ENCODE peak calls at places on chromosomes 3 and 15, in four cellular contexts. One of them, this sample, is unnamed.

GRCh38 chr3:103624289-103624688 is 1189.5 kb downstream of the ZPLD1 start:
- DNase-seq in K562: no peak
- DNase-seq in HepG2: no peak
- DNase-seq in GM12878: no peak
- DNase-seq in this sample: no peak

GRCh38 chr3:492586-493296 is 296.2 kb downstream of the CHL1 start:
- DNase-seq in K562: no peak
- DNase-seq in HepG2: no peak
- DNase-seq in GM12878: no peak
- DNase-seq in this sample: no peak

GRCh38 chr3:42097166-42097946 is 6.2 kb downstream of the TRAK1 start:
- DNase-seq in K562: no peak
- DNase-seq in HepG2: no peak
- DNase-seq in GM12878: no peak
- DNase-seq in this sample: no peak

GRCh38 chr3:101719604-101720185 is 4.7 kb upstream of the CEP97 start:
- DNase-seq in K562: no peak
- DNase-seq in HepG2: no peak
- DNase-seq in GM12878: no peak
- DNase-seq in this sample: no peak

GRCh38 chr3:194104041-194104751 is 31.8 kb upstream of the HES1 start:
- DNase-seq in K562: no peak
- DNase-seq in HepG2: no peak
- DNase-seq in GM12878: no peak
- DNase-seq in this sample: no peak

GRCh38 chr15:23422099-23422945 is 24.7 kb downstream of the GOLGA6L2 start:
- DNase-seq in K562: no peak
- DNase-seq in HepG2: no peak
- DNase-seq in GM12878: no peak
- DNase-seq in this sample: no peak

GRCh38 chr3:188468672-188469071 is 314.7 kb downstream of the LPP start:
- DNase-seq in K562: no peak
- DNase-seq in HepG2: no peak
- DNase-seq in GM12878: no peak
- DNase-seq in this sample: peak

GRCh38 chr3:148737104-148737525 is 39.4 kb downstream of the AGTR1 start:
- DNase-seq in K562: no peak
- DNase-seq in HepG2: peak
- DNase-seq in GM12878: no peak
- DNase-seq in this sample: no peak

GRCh38 chr3:42696356-42697301 is 6.0 kb downstream of the HHATL start:
- DNase-seq in K562: no peak
- DNase-seq in HepG2: no peak
- DNase-seq in GM12878: no peak
- DNase-seq in this sample: no peak

GRCh38 chr3:78506581-78507195 is 1261.1 kb downstream of the ROBO1 start:
- DNase-seq in K562: no peak
- DNase-seq in HepG2: no peak
- DNase-seq in GM12878: no peak
- DNase-seq in this sample: peak

GRCh38 chr3:78511840-78512239 is 1256.0 kb downstream of the ROBO1 start:
- DNase-seq in K562: no peak
- DNase-seq in HepG2: no peak
- DNase-seq in GM12878: no peak
- DNase-seq in this sample: no peak

GRCh38 chr3:78507196-78507984 is 1260.4 kb downstream of the ROBO1 start:
- DNase-seq in K562: no peak
- DNase-seq in HepG2: peak
- DNase-seq in GM12878: no peak
- DNase-seq in this sample: no peak

DNA sequence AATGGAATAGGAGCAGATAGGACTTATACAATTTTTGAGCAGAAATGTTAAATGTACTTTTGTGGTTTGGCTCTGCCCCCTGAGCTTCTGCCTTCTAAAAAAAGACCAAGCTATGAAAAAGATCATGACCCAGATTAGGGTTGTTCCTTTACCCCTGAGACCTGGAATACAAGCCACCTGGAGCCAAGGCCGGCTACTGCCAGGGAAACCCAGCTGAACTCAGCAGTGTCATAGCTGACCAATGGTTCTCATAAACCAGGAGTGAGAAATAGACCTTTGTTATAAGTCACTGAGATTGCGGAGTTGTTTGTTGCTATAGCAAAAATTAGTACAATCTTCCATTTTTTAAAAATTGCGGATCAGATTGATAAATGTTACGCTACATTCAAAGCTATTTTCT is 1261.8 kb downstream of the ROBO1 start:
- DNase-seq in K562: no peak
- DNase-seq in HepG2: no peak
- DNase-seq in GM12878: no peak
- DNase-seq in this sample: no peak
- TF ChIP-seq TARDBP in K562: no peak
- TF ChIP-seq TARDBP in HepG2: no peak
- TF ChIP-seq TARDBP in GM12878: no peak
- TF ChIP-seq TARDBP in this sample: no peak

DNA sequence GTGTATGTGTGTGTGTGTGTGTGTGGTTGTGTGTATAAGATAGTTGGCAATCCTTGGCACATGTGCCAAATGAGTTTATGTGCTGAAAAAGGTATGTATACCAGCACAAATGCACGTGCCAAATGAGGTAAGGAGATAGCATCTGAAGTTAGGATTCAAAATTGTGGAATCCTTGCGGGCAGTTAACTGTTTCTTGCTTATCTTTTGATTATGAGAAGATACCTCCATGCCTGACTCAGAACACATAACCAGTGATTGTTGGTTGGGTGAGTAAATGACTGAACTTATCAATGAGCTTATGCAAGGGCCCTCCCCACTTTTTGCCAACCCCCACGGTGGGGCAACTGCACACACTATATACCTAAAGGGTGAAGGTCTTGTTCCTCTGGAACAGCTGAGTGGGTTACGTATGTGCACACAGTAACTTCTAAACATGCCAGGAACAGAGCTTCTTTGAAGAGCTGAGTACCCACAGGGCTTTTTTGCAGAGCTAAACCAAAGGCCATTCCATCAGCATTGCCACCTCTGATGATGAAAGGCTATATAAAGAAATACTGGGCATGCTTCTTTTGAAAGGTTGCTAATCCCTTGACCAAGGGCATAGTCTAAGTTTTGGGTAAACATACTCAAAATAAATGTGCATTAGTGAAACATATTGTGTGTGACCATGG is 60.1 kb downstream of the MEIS2 start:
- DNase-seq in K562: no peak
- DNase-seq in HepG2: peak
- DNase-seq in GM12878: no peak
- DNase-seq in this sample: no peak
- TF ChIP-seq TARDBP in K562: no peak
- TF ChIP-seq TARDBP in HepG2: no peak
- TF ChIP-seq TARDBP in GM12878: no peak
- TF ChIP-seq TARDBP in this sample: no peak

DNA sequence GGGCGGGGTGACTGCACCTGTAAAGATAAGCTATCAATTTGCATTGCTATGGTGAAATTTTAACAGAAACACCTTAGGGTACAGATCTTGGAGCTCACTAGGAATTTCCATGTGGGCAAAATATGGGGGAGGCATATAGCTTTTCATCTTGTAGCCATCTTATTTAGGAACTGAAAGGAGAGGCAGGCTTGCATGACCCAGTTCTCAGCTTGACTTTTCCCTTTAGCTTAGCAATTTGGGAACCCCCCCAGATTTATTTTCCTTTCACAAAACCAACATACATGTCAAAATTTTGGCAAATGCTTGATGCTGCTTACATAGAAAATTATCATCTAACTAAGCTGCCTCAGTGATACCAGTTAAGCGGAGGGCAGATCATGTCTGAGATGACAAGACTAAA is 55.0 kb upstream of the EIF1B start:
- DNase-seq in K562: no peak
- DNase-seq in HepG2: no peak
- DNase-seq in GM12878: no peak
- DNase-seq in this sample: no peak
- TF ChIP-seq TARDBP in K562: no peak
- TF ChIP-seq TARDBP in HepG2: no peak
- TF ChIP-seq TARDBP in GM12878: no peak
- TF ChIP-seq TARDBP in this sample: no peak

DNA sequence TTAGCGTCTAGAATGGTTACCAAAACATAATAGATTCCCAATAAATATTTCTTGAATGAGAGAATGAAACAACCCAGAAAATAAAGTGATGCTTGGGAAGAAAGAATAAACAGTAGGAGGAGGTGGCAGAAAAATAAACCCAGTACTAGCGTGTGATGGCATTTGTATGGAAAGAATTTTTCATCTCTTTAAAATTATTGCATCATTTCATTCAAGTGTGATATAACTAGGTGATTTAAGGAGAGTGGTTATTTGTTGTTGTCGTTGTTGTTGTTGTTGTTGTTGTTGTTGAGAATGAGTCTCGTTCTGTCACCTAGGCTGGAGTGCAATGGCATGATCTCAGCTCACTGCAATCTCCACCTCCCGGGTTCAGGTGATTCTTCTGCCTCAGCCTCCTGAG is 293.9 kb downstream of the ZNF385D start:
- DNase-seq in K562: no peak
- DNase-seq in HepG2: no peak
- DNase-seq in GM12878: no peak
- DNase-seq in this sample: no peak
- TF ChIP-seq TARDBP in K562: no peak
- TF ChIP-seq TARDBP in HepG2: no peak
- TF ChIP-seq TARDBP in GM12878: no peak
- TF ChIP-seq TARDBP in this sample: no peak

GRCh38 chr15:100256096-100256984 is 85.4 kb downstream of the ADAMTS17 start:
- DNase-seq in K562: no peak
- DNase-seq in HepG2: no peak
- DNase-seq in GM12878: no peak
- DNase-seq in this sample: no peak
- TF ChIP-seq TARDBP in K562: no peak
- TF ChIP-seq TARDBP in HepG2: no peak
- TF ChIP-seq TARDBP in GM12878: no peak
- TF ChIP-seq TARDBP in this sample: no peak